ENCODE peak calls at places on chromosome 4, in seven cellular contexts. P, A, V, F, L, N and H are unnamed samples.

GRCh38 chr4:6474705-6475457 is 2.5 kb upstream of the PPP2R2C start:
- DNase-seq in L (no peak), N (no peak), F (no peak), A (no peak), P (no peak), V (no peak), H (peak)

GRCh38 chr4:20305976-20306375 is 54.3 kb downstream of the SLIT2 start:
- DNase-seq in V (no peak), A (peak), L (peak), N (no peak), P (no peak), F (no peak), H (no peak)

GRCh38 chr4:88533088-88533790 is 9.7 kb upstream of the PYURF start:
- DNase-seq in V (no peak), P (no peak), A (peak), L (peak), F (no peak), N (no peak), H (no peak)

GRCh38 chr4:86664959-86665358 is 70.8 kb downstream of the PTPN13 start:
- DNase-seq in V (no peak), A (peak), L (peak), N (no peak), F (no peak), P (no peak), H (no peak)

GRCh38 chr4:180942367-180942916 is 1300.8 kb upstream of the TENM3 start:
- DNase-seq in V (no peak), P (no peak), L (no peak), N (no peak), F (no peak), A (no peak), H (no peak)

GRCh38 chr4:174423257-174423944 is 98.9 kb downstream of the HPGD start:
- DNase-seq in V (no peak), F (no peak), N (no peak), L (peak), A (peak), P (peak), H (no peak)

GRCh38 chr4:151176711-151177110 is 77.3 kb downstream of the RPS3A start:
- DNase-seq in L (no peak), F (no peak), N (no peak), P (no peak), A (no peak), V (no peak), H (no peak)

GRCh38 chr4:153241970-153242847 is 38.0 kb downstream of the TRIM2 start:
- DNase-seq in V (no peak), F (no peak), A (no peak), N (no peak), L (no peak), P (no peak), H (no peak)

GRCh38 chr4:43251760-43252317 is 359.3 kb downstream of the GRXCR1 start:
- DNase-seq in A (peak), N (no peak), F (no peak), P (no peak), L (no peak), V (no peak), H (no peak)

GRCh38 chr4:186823989-186824388 is 100.3 kb upstream of the FAT1 start:
- DNase-seq in P (no peak), A (peak), V (no peak), L (peak), F (no peak), N (no peak), H (no peak)

GRCh38 chr4:1940566-1940965 is 68.2 kb downstream of the NELFA start:
- DNase-seq in V (no peak), P (no peak), A (no peak), L (no peak), N (no peak), F (no peak), H (no peak)

GRCh38 chr4:15893967-15894366 is 44.6 kb downstream of the FGFBP1 start:
- DNase-seq in A (peak), N (no peak), L (peak), V (no peak), F (no peak), P (no peak), H (no peak)

GRCh38 chr4:117773067-117773946 is 261.0 kb upstream of the NDST3 start:
- DNase-seq in P (no peak), L (no peak), F (peak), N (no peak), V (no peak), A (no peak), H (no peak)